ENCODE peak calls at places on chromosome 22, in six cellular contexts. W is fibroblast of mammary gland, R is A549, U is kidney epithelial cell, T is testis, K is mammary epithelial cell. Q is an unnamed sample.

GRCh38 chr22:27804016-27804415 is 2.5 kb upstream of the MN1 start:
- DNase-seq in W (no peak), R (no peak), U (no peak), T (no peak), K (no peak), Q (no peak)

GRCh38 chr22:44291265-44292006 is 21.3 kb downstream of the SHISAL1 start:
- DNase-seq in W (peak), R (no peak), U (no peak), T (no peak), K (no peak), Q (no peak)

GRCh38 chr22:37275134-37275533 is 7.2 kb upstream of the CYTH4 start:
- DNase-seq in W (no peak), R (no peak), U (no peak), T (no peak), K (no peak), Q (no peak)

GRCh38 chr22:30304495-30305244 is 15.4 kb upstream of the CASTOR1 start:
- DNase-seq in W (no peak), R (no peak), U (no peak), T (no peak), K (peak), Q (no peak)

GRCh38 chr22:25745341-25746011 is 3.5 kb downstream of the MYO18B start:
- DNase-seq in W (peak), R (no peak), U (no peak), T (no peak), K (peak), Q (peak)

GRCh38 chr22:20853236-20853660 is 5.4 kb downstream of the PI4KA start:
- DNase-seq in W (no peak), R (no peak), U (no peak), T (no peak), K (no peak), Q (no peak)

GRCh38 chr22:33984741-33985287 is 64.5 kb upstream of the LARGE1 start:
- DNase-seq in W (no peak), R (no peak), U (no peak), T (no peak), K (no peak), Q (no peak)

GRCh38 chr22:21942407-21942895 is 10.2 kb downstream of the PPM1F start:
- DNase-seq in W (peak), R (peak), U (no peak), T (no peak), K (peak), Q (peak)

GRCh38 chr22:20186183-20186870 is 35.5 kb upstream of the CCDC188 start:
- DNase-seq in W (no peak), R (no peak), U (no peak), T (no peak), K (no peak), Q (no peak)

GRCh38 chr22:20060700-20061480 is 19.2 kb upstream of the DGCR8 start:
- DNase-seq in W (no peak), R (no peak), U (no peak), T (no peak), K (no peak), Q (no peak)

GRCh38 chr22:24510694-24511625 is 15.8 kb downstream of the UPB1 start:
- DNase-seq in W (peak), R (no peak), U (no peak), T (peak), K (peak), Q (peak)

GRCh38 chr22:27377901-27378300 is 423.7 kb downstream of the MN1 start:
- DNase-seq in W (no peak), R (no peak), U (no peak), T (peak), K (no peak), Q (no peak)

GRCh38 chr22:24503137-24503850 is 8.2 kb downstream of the UPB1 start:
- DNase-seq in W (peak), R (peak), U (no peak), T (peak), K (peak), Q (peak)

GRCh38 chr22:26461188-26461810 is 22.3 kb downstream of the HPS4 start:
- DNase-seq in W (peak), R (peak), U (no peak), T (peak), K (peak), Q (no peak)

GRCh38 chr22:27752771-27753170 is 48.8 kb downstream of the MN1 start:
- DNase-seq in W (peak), R (no peak), U (no peak), T (peak), K (peak), Q (no peak)

GRCh38 chr22:19173047-19174035 is 5.2 kb downstream of the SLC25A1 start:
- DNase-seq in W (peak), R (no peak), U (no peak), T (no peak), K (no peak), Q (no peak)

GRCh38 chr22:42202669-42203068 is 67.8 kb downstream of the TCF20 start:
- DNase-seq in W (peak), R (no peak), U (no peak), T (no peak), K (no peak), Q (peak)

GRCh38 chr22:25051983-25052710 is 99.6 kb downstream of the KIAA1671 start:
- DNase-seq in W (no peak), R (no peak), U (no peak), T (peak), K (no peak), Q (no peak)

GRCh38 chr22:21860640-21861039 is 6.8 kb downstream of the MAPK1 start:
- DNase-seq in W (no peak), R (no peak), U (no peak), T (no peak), K (no peak), Q (no peak)

GRCh38 chr22:21690401-21690801 is 24.6 kb downstream of the PPIL2 start:
- DNase-seq in W (no peak), R (no peak), U (no peak), T (no peak), K (no peak), Q (no peak)

GRCh38 chr22:41587347-41587723 is 2.3 kb downstream of the PMM1 start:
- DNase-seq in W (no peak), R (no peak), U (no peak), T (no peak), K (no peak), Q (no peak)

GRCh38 chr22:25645964-25646363 is 81.5 kb downstream of the GRK3 start:
- DNase-seq in W (peak), R (no peak), U (no peak), T (no peak), K (peak), Q (no peak)

GRCh38 chr22:37328017-37328416 is 45.7 kb downstream of the CYTH4 start:
- DNase-seq in W (peak), R (no peak), U (no peak), T (no peak), K (peak), Q (peak)

GRCh38 chr22:37552560-37553163 is 7.6 kb upstream of the CDC42EP1 start:
- DNase-seq in W (peak), R (no peak), U (no peak), T (peak), K (no peak), Q (no peak)

DNA sequence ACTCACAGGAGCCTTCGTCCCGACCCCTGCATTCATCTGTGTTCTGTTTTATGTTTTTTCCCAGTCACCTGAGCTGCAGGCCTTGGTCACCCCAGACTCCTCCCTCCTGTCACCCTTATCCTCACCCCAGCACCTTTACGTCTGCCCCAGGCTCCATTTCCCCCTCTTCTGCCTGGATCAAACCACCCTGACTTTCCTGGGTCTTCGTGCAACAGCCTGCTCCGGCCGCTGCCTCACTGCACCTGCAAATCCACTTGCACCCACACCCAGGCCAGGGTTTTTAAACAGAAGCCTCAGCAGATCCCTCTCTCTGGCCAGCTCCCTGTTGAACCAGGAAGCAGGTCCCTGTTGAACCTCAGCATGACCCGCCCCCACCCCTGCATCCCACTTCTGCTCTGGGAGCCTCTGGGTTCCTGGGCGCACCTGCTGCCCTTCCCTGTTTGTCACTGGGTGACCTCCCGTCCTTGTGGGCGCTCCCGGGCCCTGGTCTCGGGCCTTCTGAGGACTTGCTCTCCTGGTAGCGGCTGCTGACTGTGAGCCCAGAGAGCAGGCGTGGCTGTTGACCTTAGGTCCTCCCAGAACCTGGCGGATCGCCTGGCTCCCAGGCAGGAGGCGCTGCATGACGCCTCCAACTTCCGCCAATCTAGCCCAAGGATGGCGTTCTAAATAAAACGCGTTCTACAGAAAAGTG is 12.8 kb downstream of the MAPK8IP2 start:
- DNase-seq in W (peak), R (no peak), U (no peak), T (peak), K (no peak), Q (no peak)
- TF ChIP-seq CTCF in W (no peak), R (no peak), U (no peak), T (no peak), K (no peak), Q (no peak)

GRCh38 chr22:38707984-38708383 is 2.2 kb downstream of the GTPBP1 start:
- DNase-seq in W (no peak), R (no peak), U (no peak), T (no peak), K (no peak), Q (no peak)
- H3K4me3 ChIP-seq in W (no peak), R (no peak), U (no peak), T (no peak), K (no peak), Q (no peak)

GRCh38 chr22:31490496-31490925 is 869 bp upstream of the EIF4ENIF1 start:
- DNase-seq in W (peak), R (peak), U (no peak), T (peak), K (peak), Q (no peak)
- TF ChIP-seq CTCF in W (no peak), R (no peak), U (no peak), T (no peak), K (no peak), Q (peak)

GRCh38 chr22:45976351-45977002 is 485 bp downstream of the WNT7B start:
- DNase-seq in W (no peak), R (no peak), U (no peak), T (no peak), K (peak), Q (no peak)
- H3K4me3 ChIP-seq in W (no peak), R (peak), U (peak), T (peak), K (no peak), Q (peak)

GRCh38 chr22:48517039-48518030 is 1310.3 kb downstream of the BRD1 start:
- DNase-seq in W (no peak), R (peak), U (no peak), T (peak), K (no peak), Q (no peak)
- TF ChIP-seq CTCF in W (no peak), R (no peak), U (no peak), T (no peak), K (no peak), Q (no peak)

DNA sequence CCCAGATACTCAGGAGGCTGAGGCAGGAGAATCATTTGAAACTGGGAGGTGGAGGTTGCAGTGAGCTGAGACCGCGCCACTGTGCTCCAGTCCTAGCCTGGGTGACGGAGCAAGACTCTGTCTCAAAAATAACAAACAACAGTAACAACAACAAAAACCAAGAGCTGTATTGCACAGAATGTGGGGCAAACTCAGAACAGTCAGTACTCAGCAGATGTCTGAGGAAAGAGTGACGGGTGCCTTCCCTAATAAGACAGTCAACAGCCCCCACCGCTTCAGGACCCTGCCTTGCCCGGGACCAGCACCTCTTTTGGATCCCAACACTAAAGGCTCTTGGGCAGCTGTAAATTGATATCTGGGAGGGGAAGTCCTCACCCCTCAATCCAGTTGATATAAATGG is 40.3 kb downstream of the RIBC2 start:
- DNase-seq in W (no peak), R (no peak), U (no peak), T (no peak), K (no peak), Q (no peak)
- H3K4me3 ChIP-seq in W (no peak), R (no peak), U (no peak), T (no peak), K (no peak), Q (no peak)

DNA sequence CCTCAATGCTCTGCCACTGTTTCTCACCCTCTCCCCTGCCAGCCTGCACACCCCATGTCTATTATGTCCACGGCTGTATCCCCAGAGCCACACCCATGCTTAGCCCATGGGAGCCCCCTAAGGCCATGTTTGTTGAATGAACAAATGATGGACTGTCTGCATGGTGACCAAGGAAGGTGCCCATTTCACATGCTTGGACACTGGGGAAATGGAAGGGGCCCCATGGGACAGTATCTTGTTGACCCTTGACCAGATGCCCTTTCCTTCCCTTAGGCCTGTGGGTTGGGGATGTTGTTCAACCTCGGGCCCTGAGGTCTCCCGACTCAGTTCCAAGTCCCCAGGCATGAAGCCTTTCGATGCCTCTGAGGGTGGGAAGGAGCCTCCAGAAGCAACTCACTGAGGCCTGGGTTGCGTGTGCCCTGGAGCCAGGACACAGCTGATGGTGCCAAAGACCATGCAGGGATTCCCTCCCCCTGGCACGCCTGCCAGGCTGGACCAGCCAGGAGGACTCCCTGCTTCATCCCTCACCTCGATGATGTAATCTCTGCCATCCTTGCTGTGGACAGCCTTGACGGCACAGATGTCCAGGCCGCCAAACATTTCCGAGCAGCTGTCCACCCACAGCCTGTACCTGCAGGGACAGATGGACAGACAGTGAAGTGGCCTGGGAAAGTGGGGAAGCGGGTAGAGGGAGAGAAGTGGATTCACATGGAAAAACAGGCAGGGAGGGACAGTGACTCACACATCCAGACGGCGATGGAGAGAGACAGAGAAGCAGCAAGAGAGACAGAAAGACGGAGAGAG is 58.9 kb downstream of the FBXO7 start:
- DNase-seq in W (peak), R (no peak), U (no peak), T (no peak), K (no peak), Q (no peak)
- TF ChIP-seq CTCF in W (no peak), R (no peak), U (no peak), T (no peak), K (no peak), Q (no peak)

GRCh38 chr22:50190182-50190951 is 4.7 kb downstream of the TRABD start:
- DNase-seq in W (peak), R (peak), U (no peak), T (peak), K (peak), Q (peak)
- H3K4me3 ChIP-seq in W (peak), R (peak), U (peak), T (peak), K (peak), Q (peak)

Q was measured in astrocyte of the spinal cord.